ENCODE peak calls at places on chromosome 4, in eight cellular contexts. L, J, I, B, U, A, C and X are unnamed samples.
A peak's percentile ranks its signal among the peaks of the same experiment; 100 is the strongest.

GRCh38 chr4:167233523-167234387 is 539 bp downstream of the SPOCK3 start:
- DNase-seq in C (peak; percentile 57), I (peak; percentile 12), U (no peak), J (no peak), B (no peak), L (no peak), A (no peak), X (no peak)

GRCh38 chr4:136931771-136932170 is 600.5 kb downstream of the PCDH18 start:
- DNase-seq in J (no peak), I (no peak), A (no peak), L (no peak), U (no peak), B (no peak), C (no peak), X (no peak)

GRCh38 chr4:145619639-145619996 is 433 bp downstream of the MMAA start:
- DNase-seq in C (no peak), U (no peak), I (no peak), A (peak; percentile 41), B (peak; percentile 34), J (peak; percentile 16), L (peak; percentile 74), X (no peak)

GRCh38 chr4:131091896-131092295 is 1995.9 kb downstream of the C4orf33 start:
- DNase-seq in B (no peak), C (no peak), L (no peak), U (no peak), A (peak; percentile 1), I (no peak), J (no peak), X (no peak)

GRCh38 chr4:87038837-87039715 is 104.3 kb downstream of the AFF1 start:
- DNase-seq in I (peak; percentile 59), L (no peak), J (no peak), C (no peak), U (no peak), B (no peak), A (peak; percentile 80), X (no peak)

GRCh38 chr4:26131053-26131452 is 189.8 kb upstream of the RBPJ start:
- DNase-seq in I (no peak), U (no peak), C (no peak), B (no peak), A (no peak), J (peak; percentile 39), L (no peak), X (no peak)

GRCh38 chr4:42588909-42589308 is 68.0 kb downstream of the ATP8A1 start:
- DNase-seq in B (no peak), I (no peak), A (no peak), L (no peak), J (no peak), C (no peak), U (no peak), X (no peak)

GRCh38 chr4:105232374-105232773 is 85.7 kb downstream of the TET2 start:
- DNase-seq in J (no peak), L (no peak), B (no peak), C (no peak), U (no peak), A (no peak), I (no peak), X (no peak)

GRCh38 chr4:108626056-108626455 is 5.7 kb downstream of the RPL34 start:
- DNase-seq in I (no peak), B (no peak), U (no peak), A (no peak), J (no peak), L (no peak), C (no peak), X (no peak)

GRCh38 chr4:54238389-54238788 is 9.3 kb downstream of the PDGFRA start:
- DNase-seq in C (no peak), I (no peak), B (no peak), L (no peak), U (no peak), J (no peak), A (no peak), X (no peak)

GRCh38 chr4:146224331-146224966 is 10.1 kb downstream of the REELD1 start:
- DNase-seq in J (no peak), C (no peak), B (no peak), I (no peak), A (no peak), U (no peak), L (no peak), X (no peak)

GRCh38 chr4:80393246-80393969 is 57.9 kb downstream of the CFAP299 start:
- DNase-seq in I (no peak), J (no peak), A (peak; percentile 28), U (no peak), B (no peak), C (no peak), L (peak; percentile 25), X (no peak)

GRCh38 chr4:164116286-164116685 is 621.8 kb downstream of the TMA16 start:
- DNase-seq in J (no peak), A (no peak), I (no peak), B (no peak), C (no peak), L (no peak), U (no peak), X (no peak)

GRCh38 chr4:78543424-78544238 is 7.9 kb upstream of the ANXA3 start:
- DNase-seq in B (no peak), U (no peak), C (no peak), J (no peak), A (no peak), I (no peak), L (no peak), X (no peak)

GRCh38 chr4:101237773-101238172 is 109.6 kb downstream of the PPP3CA start:
- DNase-seq in B (no peak), I (no peak), C (no peak), U (no peak), J (no peak), L (no peak), A (no peak), X (no peak)

GRCh38 chr4:113810906-113811305 is 49.4 kb upstream of the CAMK2D start:
- DNase-seq in U (no peak), A (peak; percentile 30), L (no peak), C (no peak), B (no peak), I (no peak), J (no peak), X (no peak)